ENCODE peak calls at places on chromosomes 7 and 10, in seven cellular contexts. One of them, this sample, is unnamed.
A peak's percentile ranks its signal among the peaks of the same experiment; 100 is the strongest.

GRCh38 chr10:131653550-131654470 is 247.0 kb upstream of the PPP2R2D start:
- DNase-seq in mesendoderm: no peak
- DNase-seq in AG09319: no peak
- DNase-seq in tibial artery: no peak
- DNase-seq in H7: no peak
- DNase-seq in GM19239: no peak
- DNase-seq in neuronal stem cell: no peak
- DNase-seq in this sample: peak; percentile 38

GRCh38 chr7:22348379-22348778 is 8.6 kb downstream of the RAPGEF5 start:
- DNase-seq in H7: no peak
- DNase-seq in neuronal stem cell: no peak
- DNase-seq in AG09319: no peak
- DNase-seq in mesendoderm: no peak
- DNase-seq in tibial artery: no peak
- DNase-seq in GM19239: no peak
- DNase-seq in this sample: no peak

GRCh38 chr10:2210083-2210482 is 472.8 kb upstream of the ADARB2 start:
- DNase-seq in AG09319: no peak
- DNase-seq in mesendoderm: peak; percentile 21
- DNase-seq in GM19239: no peak
- DNase-seq in tibial artery: no peak
- DNase-seq in neuronal stem cell: no peak
- DNase-seq in H7: no peak
- DNase-seq in this sample: peak; percentile 51

GRCh38 chr10:27104919-27105318 is 4.6 kb upstream of the ANKRD26 start:
- DNase-seq in tibial artery: no peak
- DNase-seq in GM19239: no peak
- DNase-seq in neuronal stem cell: no peak
- DNase-seq in H7: no peak
- DNase-seq in AG09319: no peak
- DNase-seq in mesendoderm: peak; percentile 1
- DNase-seq in this sample: no peak

GRCh38 chr10:13681095-13681494 is 94.3 kb downstream of the PRPF18 start:
- DNase-seq in tibial artery: no peak
- DNase-seq in GM19239: no peak
- DNase-seq in AG09319: no peak
- DNase-seq in mesendoderm: no peak
- DNase-seq in neuronal stem cell: no peak
- DNase-seq in H7: no peak
- DNase-seq in this sample: peak; percentile 84

GRCh38 chr10:46286991-46287693 is at the start of gene ANTXRL:
- DNase-seq in tibial artery: peak; percentile 54
- DNase-seq in mesendoderm: no peak
- DNase-seq in AG09319: no peak
- DNase-seq in H7: no peak
- DNase-seq in GM19239: no peak
- DNase-seq in neuronal stem cell: no peak
- DNase-seq in this sample: no peak

GRCh38 chr7:36852017-36852416 is 127.7 kb upstream of the AOAH start:
- DNase-seq in neuronal stem cell: no peak
- DNase-seq in AG09319: no peak
- DNase-seq in tibial artery: no peak
- DNase-seq in mesendoderm: no peak
- DNase-seq in H7: no peak
- DNase-seq in GM19239: no peak
- DNase-seq in this sample: peak; percentile 62

GRCh38 chr7:131110294-131111080 is 217.2 kb upstream of the MKLN1 start:
- DNase-seq in AG09319: no peak
- DNase-seq in mesendoderm: peak; percentile 87
- DNase-seq in GM19239: no peak
- DNase-seq in neuronal stem cell: peak; percentile 6
- DNase-seq in tibial artery: peak; percentile 75
- DNase-seq in H7: peak; percentile 55
- DNase-seq in this sample: peak; percentile 17

GRCh38 chr7:37408241-37408884 is 40.3 kb downstream of the ELMO1 start:
- DNase-seq in tibial artery: no peak
- DNase-seq in neuronal stem cell: no peak
- DNase-seq in mesendoderm: no peak
- DNase-seq in H7: no peak
- DNase-seq in GM19239: no peak
- DNase-seq in AG09319: no peak
- DNase-seq in this sample: no peak

GRCh38 chr10:13942030-13942429 is 355.3 kb downstream of the PRPF18 start:
- DNase-seq in H7: no peak
- DNase-seq in tibial artery: no peak
- DNase-seq in GM19239: no peak
- DNase-seq in AG09319: no peak
- DNase-seq in mesendoderm: no peak
- DNase-seq in neuronal stem cell: no peak
- DNase-seq in this sample: no peak

GRCh38 chr7:152338553-152338952 is 97.2 kb downstream of the KMT2C start:
- DNase-seq in mesendoderm: no peak
- DNase-seq in AG09319: no peak
- DNase-seq in tibial artery: no peak
- DNase-seq in GM19239: no peak
- DNase-seq in neuronal stem cell: no peak
- DNase-seq in H7: no peak
- DNase-seq in this sample: no peak

GRCh38 chr10:51574248-51575067 is 124.9 kb downstream of the CSTF2T start:
- DNase-seq in AG09319: no peak
- DNase-seq in neuronal stem cell: no peak
- DNase-seq in tibial artery: no peak
- DNase-seq in GM19239: no peak
- DNase-seq in H7: no peak
- DNase-seq in mesendoderm: peak; percentile 2
- DNase-seq in this sample: no peak

GRCh38 chr10:6353526-6353925 is 150.8 kb downstream of the PFKFB3 start:
- DNase-seq in neuronal stem cell: no peak
- DNase-seq in tibial artery: no peak
- DNase-seq in mesendoderm: no peak
- DNase-seq in H7: no peak
- DNase-seq in AG09319: no peak
- DNase-seq in GM19239: no peak
- DNase-seq in this sample: no peak

GRCh38 chr7:44633254-44634186 is 27.1 kb downstream of the OGDH start:
- DNase-seq in tibial artery: peak; percentile 80
- DNase-seq in AG09319: peak; percentile 87
- DNase-seq in H7: no peak
- DNase-seq in GM19239: no peak
- DNase-seq in neuronal stem cell: no peak
- DNase-seq in mesendoderm: no peak
- DNase-seq in this sample: no peak

GRCh38 chr7:116177009-116177408 is 33.3 kb upstream of the TES start:
- DNase-seq in GM19239: no peak
- DNase-seq in neuronal stem cell: no peak
- DNase-seq in tibial artery: no peak
- DNase-seq in H7: no peak
- DNase-seq in AG09319: no peak
- DNase-seq in mesendoderm: no peak
- DNase-seq in this sample: no peak

GRCh38 chr10:52318822-52319464 is 4.9 kb downstream of the DKK1 start:
- DNase-seq in H7: no peak
- DNase-seq in AG09319: peak; percentile 71
- DNase-seq in neuronal stem cell: no peak
- DNase-seq in tibial artery: no peak
- DNase-seq in GM19239: no peak
- DNase-seq in mesendoderm: no peak
- DNase-seq in this sample: no peak

GRCh38 chr10:51074238-51075028 is at the start of gene PRKG1:
- DNase-seq in neuronal stem cell: peak; percentile 84
- DNase-seq in tibial artery: peak; percentile 88
- DNase-seq in H7: peak; percentile 77
- DNase-seq in GM19239: no peak
- DNase-seq in AG09319: peak; percentile 65
- DNase-seq in mesendoderm: peak; percentile 92
- DNase-seq in this sample: peak; percentile 95

GRCh38 chr10:96441126-96441905 is 72.4 kb downstream of the TLL2 start:
- DNase-seq in GM19239: no peak
- DNase-seq in AG09319: no peak
- DNase-seq in tibial artery: no peak
- DNase-seq in mesendoderm: peak; percentile 36
- DNase-seq in H7: no peak
- DNase-seq in neuronal stem cell: no peak
- DNase-seq in this sample: no peak

GRCh38 chr7:19353158-19353557 is 207.9 kb upstream of the FERD3L start:
- DNase-seq in H7: no peak
- DNase-seq in mesendoderm: no peak
- DNase-seq in tibial artery: no peak
- DNase-seq in AG09319: no peak
- DNase-seq in neuronal stem cell: no peak
- DNase-seq in GM19239: no peak
- DNase-seq in this sample: no peak

GRCh38 chr7:2805213-2806003 is 38.7 kb downstream of the GNA12 start:
- DNase-seq in mesendoderm: peak; percentile 42
- DNase-seq in H7: no peak
- DNase-seq in tibial artery: peak; percentile 47
- DNase-seq in neuronal stem cell: no peak
- DNase-seq in AG09319: no peak
- DNase-seq in GM19239: no peak
- DNase-seq in this sample: no peak

GRCh38 chr10:89032141-89032814 is 41.7 kb downstream of the FAS start:
- DNase-seq in mesendoderm: peak; percentile 42
- DNase-seq in GM19239: no peak
- DNase-seq in tibial artery: no peak
- DNase-seq in H7: no peak
- DNase-seq in AG09319: peak; percentile 52
- DNase-seq in neuronal stem cell: no peak
- DNase-seq in this sample: peak; percentile 2

GRCh38 chr7:133993547-133993946 is 133.6 kb upstream of the LRGUK start:
- DNase-seq in H7: no peak
- DNase-seq in mesendoderm: no peak
- DNase-seq in GM19239: no peak
- DNase-seq in tibial artery: no peak
- DNase-seq in neuronal stem cell: no peak
- DNase-seq in AG09319: no peak
- DNase-seq in this sample: no peak

GRCh38 chr10:97494151-97494550 is 4.1 kb downstream of the MMS19 start:
- DNase-seq in AG09319: no peak
- DNase-seq in neuronal stem cell: no peak
- DNase-seq in H7: no peak
- DNase-seq in mesendoderm: no peak
- DNase-seq in tibial artery: no peak
- DNase-seq in GM19239: no peak
- DNase-seq in this sample: peak; percentile 14

GRCh38 chr7:99027841-99028240 is 116.1 kb downstream of the SMURF1 start:
- DNase-seq in GM19239: no peak
- DNase-seq in mesendoderm: no peak
- DNase-seq in AG09319: no peak
- DNase-seq in tibial artery: peak; percentile 66
- DNase-seq in H7: no peak
- DNase-seq in neuronal stem cell: no peak
- DNase-seq in this sample: no peak

GRCh38 chr10:71342850-71343773 is 24.1 kb downstream of the SLC29A3 start:
- DNase-seq in tibial artery: no peak
- DNase-seq in H7: no peak
- DNase-seq in mesendoderm: no peak
- DNase-seq in neuronal stem cell: no peak
- DNase-seq in AG09319: no peak
- DNase-seq in GM19239: no peak
- DNase-seq in this sample: no peak

GRCh38 chr10:71077143-71077581 is 135.2 kb upstream of the UNC5B start:
- DNase-seq in tibial artery: peak; percentile 55
- DNase-seq in GM19239: no peak
- DNase-seq in mesendoderm: peak; percentile 31
- DNase-seq in AG09319: no peak
- DNase-seq in H7: peak; percentile 64
- DNase-seq in neuronal stem cell: no peak
- DNase-seq in this sample: no peak

GRCh38 chr7:123433665-123434064 is 100.7 kb downstream of the IQUB start:
- DNase-seq in AG09319: no peak
- DNase-seq in H7: no peak
- DNase-seq in mesendoderm: peak; percentile 5
- DNase-seq in neuronal stem cell: no peak
- DNase-seq in tibial artery: no peak
- DNase-seq in GM19239: no peak
- DNase-seq in this sample: no peak

GRCh38 chr7:137904826-137905225 is 58.1 kb upstream of the DGKI start:
- DNase-seq in tibial artery: no peak
- DNase-seq in AG09319: no peak
- DNase-seq in neuronal stem cell: no peak
- DNase-seq in H7: no peak
- DNase-seq in mesendoderm: no peak
- DNase-seq in GM19239: no peak
- DNase-seq in this sample: peak; percentile 77

GRCh38 chr10:58842860-58843376 is 330.2 kb downstream of the BICC1 start:
- DNase-seq in AG09319: no peak
- DNase-seq in neuronal stem cell: no peak
- DNase-seq in mesendoderm: no peak
- DNase-seq in H7: no peak
- DNase-seq in tibial artery: no peak
- DNase-seq in GM19239: no peak
- DNase-seq in this sample: no peak

GRCh38 chr10:44715081-44715480 is 196.1 kb upstream of the TMEM72 start:
- DNase-seq in GM19239: no peak
- DNase-seq in tibial artery: no peak
- DNase-seq in H7: no peak
- DNase-seq in mesendoderm: no peak
- DNase-seq in AG09319: peak; percentile 42
- DNase-seq in neuronal stem cell: no peak
- DNase-seq in this sample: no peak